ENCODE peak calls at places on chromosomes 12 and 14, in eight cellular contexts. Q is mammary epithelial cell; T is hippocampal formation; D is fibroblast of lung; M is stimulated activated CD8-positive, alpha-beta memory T cell treated with anti-CD3 and anti-CD28 coated beads, Interleukin-15, amount 100 ng/mL, for 48 hours; L is colonic mucosa; Z is T-cell; R is T-helper 17 cell. U is an unnamed sample.

GRCh38 chr12:1523558-1524050 is 70.8 kb downstream of the FBXL14 start:
- DNase-seq in Q (no peak), T (no peak), D (no peak), M (no peak), L (no peak), Z (no peak), R (no peak), U (no peak)

GRCh38 chr12:9669534-9669933 is at the start of gene CLEC2D:
- DNase-seq in Q (no peak), T (no peak), D (peak), M (no peak), L (no peak), Z (no peak), R (no peak), U (no peak)

GRCh38 chr14:38065101-38065762 is 142.5 kb upstream of the SSTR1 start:
- DNase-seq in Q (no peak), T (no peak), D (no peak), M (no peak), L (no peak), Z (peak), R (peak), U (no peak)

GRCh38 chr12:4819654-4820053 is 90.1 kb upstream of the KCNA1 start:
- DNase-seq in Q (no peak), T (no peak), D (peak), M (no peak), L (no peak), Z (no peak), R (no peak), U (no peak)

GRCh38 chr14:76961631-76962302 is 66.7 kb downstream of the IRF2BPL start:
- DNase-seq in Q (peak), T (peak), D (peak), M (peak), L (peak), Z (peak), R (peak), U (peak)

GRCh38 chr14:95496690-95497241 is 19.7 kb downstream of the SYNE3 start:
- DNase-seq in Q (no peak), T (no peak), D (peak), M (no peak), L (peak), Z (no peak), R (no peak), U (no peak)

GRCh38 chr14:102688290-102688689 is 89.0 kb upstream of the TRAF3 start:
- DNase-seq in Q (no peak), T (no peak), D (no peak), M (no peak), L (no peak), Z (no peak), R (no peak), U (no peak)

GRCh38 chr12:3523058-3523457 is 32.1 kb downstream of the PRMT8 start:
- DNase-seq in Q (peak), T (no peak), D (no peak), M (no peak), L (no peak), Z (no peak), R (no peak), U (no peak)

GRCh38 chr14:68391292-68392014 is 401.4 kb downstream of the ZFP36L1 start:
- DNase-seq in Q (no peak), T (no peak), D (peak), M (no peak), L (no peak), Z (no peak), R (no peak), U (no peak)

GRCh38 chr12:14773685-14774073 is 29.6 kb downstream of the WBP11 start:
- DNase-seq in Q (no peak), T (no peak), D (no peak), M (no peak), L (no peak), Z (no peak), R (no peak), U (no peak)

GRCh38 chr12:82866227-82866803 is 179.6 kb downstream of the TMTC2 start:
- DNase-seq in Q (no peak), T (no peak), D (no peak), M (no peak), L (no peak), Z (no peak), R (no peak), U (no peak)

GRCh38 chr14:23538785-23539184 is 12.8 kb downstream of the ZFHX2 start:
- DNase-seq in Q (no peak), T (peak), D (no peak), M (no peak), L (no peak), Z (no peak), R (no peak), U (no peak)

GRCh38 chr12:110002691-110003515 is 3.7 kb downstream of the ANKRD13A start:
- DNase-seq in Q (peak), T (no peak), D (peak), M (no peak), L (no peak), Z (no peak), R (no peak), U (no peak)

GRCh38 chr14:50340945-50341344 is 28.8 kb downstream of the DMAC2L start:
- DNase-seq in Q (no peak), T (no peak), D (no peak), M (no peak), L (no peak), Z (no peak), R (no peak), U (peak)

GRCh38 chr14:51094282-51094821 is 553 bp downstream of the TRIM9 start:
- DNase-seq in Q (no peak), T (no peak), D (peak), M (no peak), L (peak), Z (no peak), R (no peak), U (peak)

GRCh38 chr14:22593189-22593588 is 4.2 kb upstream of the DAD1 start:
- DNase-seq in Q (no peak), T (no peak), D (no peak), M (no peak), L (no peak), Z (no peak), R (no peak), U (no peak)

GRCh38 chr12:63149884-63150254 is 1.1 kb downstream of the AVPR1A start:
- DNase-seq in Q (no peak), T (no peak), D (no peak), M (no peak), L (no peak), Z (no peak), R (no peak), U (no peak)

GRCh38 chr12:96890331-96890730 is 16.7 kb upstream of the NEDD1 start:
- DNase-seq in Q (peak), T (no peak), D (no peak), M (no peak), L (no peak), Z (no peak), R (no peak), U (no peak)

GRCh38 chr12:72790273-72790672 is 518.1 kb downstream of the TRHDE start:
- DNase-seq in Q (peak), T (no peak), D (no peak), M (no peak), L (no peak), Z (no peak), R (no peak), U (peak)

GRCh38 chr12:95633049-95633545 is 81.8 kb upstream of the USP44 start:
- DNase-seq in Q (peak), T (no peak), D (peak), M (peak), L (peak), Z (no peak), R (no peak), U (no peak)

GRCh38 chr14:100213956-100214767 is 24.8 kb upstream of the YY1 start:
- DNase-seq in Q (peak), T (peak), D (peak), M (peak), L (peak), Z (peak), R (peak), U (peak)

GRCh38 chr12:49098703-49099102 is 4.1 kb upstream of the DHH start:
- DNase-seq in Q (no peak), T (no peak), D (no peak), M (no peak), L (no peak), Z (no peak), R (no peak), U (no peak)

GRCh38 chr14:50649691-50650090 is 18.4 kb downstream of the SAV1 start:
- DNase-seq in Q (no peak), T (no peak), D (no peak), M (no peak), L (no peak), Z (no peak), R (no peak), U (no peak)

GRCh38 chr12:7832059-7832696 is 40.5 kb downstream of the SLC2A14 start:
- DNase-seq in Q (peak), T (no peak), D (peak), M (no peak), L (no peak), Z (no peak), R (peak), U (peak)

GRCh38 chr12:93819048-93819491 is 141.9 kb downstream of the CRADD start:
- DNase-seq in Q (peak), T (peak), D (peak), M (no peak), L (peak), Z (no peak), R (no peak), U (no peak)

GRCh38 chr12:81450920-81451739 is 308.0 kb downstream of the PPFIA2 start:
- DNase-seq in Q (peak), T (peak), D (peak), M (no peak), L (peak), Z (no peak), R (no peak), U (peak)

GRCh38 chr14:75531660-75532317 is 9.5 kb downstream of the BATF start:
- DNase-seq in Q (no peak), T (no peak), D (peak), M (no peak), L (no peak), Z (no peak), R (no peak), U (no peak)

GRCh38 chr14:89331398-89331797 is 85.6 kb downstream of the FOXN3 start:
- DNase-seq in Q (no peak), T (no peak), D (no peak), M (no peak), L (no peak), Z (no peak), R (no peak), U (no peak)